ENCODE peak calls at places on chromosomes 13 and 19, in seven cellular contexts. W is brain microvascular endothelial cell, J is neural progenitor cell, S is ascending aorta, D is dorsolateral prefrontal cortex, G is GM12878, Q is body of pancreas. A is an unnamed sample.

GRCh38 chr19:55704494-55705245 is 29.6 kb downstream of the EPN1 start:
- DNase-seq in W (no peak), J (no peak), S (no peak), D (no peak), G (no peak), Q (peak), A (no peak)

GRCh38 chr19:28067882-28068281 is 1145.1 kb downstream of the UQCRFS1 start:
- DNase-seq in W (no peak), J (no peak), S (no peak), D (no peak), G (peak), Q (no peak), A (no peak)

GRCh38 chr19:45440873-45441654 is 17.3 kb upstream of the ERCC1 start:
- DNase-seq in W (no peak), J (peak), S (no peak), D (no peak), G (no peak), Q (no peak), A (peak)

GRCh38 chr13:47110833-47111240 is 214.0 kb upstream of the HTR2A start:
- DNase-seq in W (no peak), J (no peak), S (no peak), D (no peak), G (no peak), Q (no peak), A (no peak)

GRCh38 chr19:58279925-58280316 is 1.2 kb downstream of the ZNF8 start:
- DNase-seq in W (no peak), J (no peak), S (no peak), D (no peak), G (no peak), Q (no peak), A (no peak)

GRCh38 chr13:31045621-31046081 is 113.2 kb downstream of the TEX26 start:
- DNase-seq in W (peak), J (no peak), S (peak), D (no peak), G (peak), Q (peak), A (no peak)

GRCh38 chr19:52748336-52748950 is 13.6 kb upstream of the ZNF611 start:
- DNase-seq in W (no peak), J (peak), S (no peak), D (no peak), G (peak), Q (no peak), A (no peak)

GRCh38 chr19:4922530-4923378 is 13.5 kb downstream of the UHRF1 start:
- DNase-seq in W (no peak), J (no peak), S (no peak), D (no peak), G (no peak), Q (no peak), A (peak)

GRCh38 chr19:35830986-35831385 is 18.3 kb upstream of the PRODH2 start:
- DNase-seq in W (no peak), J (no peak), S (no peak), D (no peak), G (no peak), Q (no peak), A (no peak)

GRCh38 chr19:4889034-4889825 is 13.5 kb downstream of the ARRDC5 start:
- DNase-seq in W (peak), J (no peak), S (no peak), D (no peak), G (no peak), Q (no peak), A (peak)

GRCh38 chr19:1004803-1005664 is 4.8 kb downstream of the GRIN3B start:
- DNase-seq in W (no peak), J (no peak), S (no peak), D (no peak), G (no peak), Q (no peak), A (no peak)

GRCh38 chr13:29909975-29910674 is 59.7 kb upstream of the UBL3 start:
- DNase-seq in W (peak), J (no peak), S (no peak), D (no peak), G (no peak), Q (no peak), A (no peak)

GRCh38 chr13:110411316-110412105 is 104.4 kb downstream of the COL4A2 start:
- DNase-seq in W (no peak), J (no peak), S (no peak), D (no peak), G (no peak), Q (no peak), A (no peak)

GRCh38 chr19:9792191-9793050 is 23.9 kb upstream of the ZNF846 start:
- DNase-seq in W (peak), J (peak), S (peak), D (peak), G (peak), Q (peak), A (peak)

GRCh38 chr19:39970424-39970673 is 616 bp upstream of the PSMC4 start:
- DNase-seq in W (no peak), J (no peak), S (no peak), D (no peak), G (peak), Q (no peak), A (no peak)

GRCh38 chr19:39969266-39969665 is 1.7 kb upstream of the PSMC4 start:
- DNase-seq in W (no peak), J (no peak), S (no peak), D (no peak), G (no peak), Q (no peak), A (no peak)

GRCh38 chr19:39971380-39971841 is 446 bp downstream of the PSMC4 start:
- DNase-seq in W (peak), J (peak), S (no peak), D (peak), G (no peak), Q (peak), A (no peak)

GRCh38 chr19:39969681-39970423 is 1.1 kb upstream of the PSMC4 start:
- DNase-seq in W (no peak), J (no peak), S (no peak), D (no peak), G (no peak), Q (no peak), A (no peak)

DNA sequence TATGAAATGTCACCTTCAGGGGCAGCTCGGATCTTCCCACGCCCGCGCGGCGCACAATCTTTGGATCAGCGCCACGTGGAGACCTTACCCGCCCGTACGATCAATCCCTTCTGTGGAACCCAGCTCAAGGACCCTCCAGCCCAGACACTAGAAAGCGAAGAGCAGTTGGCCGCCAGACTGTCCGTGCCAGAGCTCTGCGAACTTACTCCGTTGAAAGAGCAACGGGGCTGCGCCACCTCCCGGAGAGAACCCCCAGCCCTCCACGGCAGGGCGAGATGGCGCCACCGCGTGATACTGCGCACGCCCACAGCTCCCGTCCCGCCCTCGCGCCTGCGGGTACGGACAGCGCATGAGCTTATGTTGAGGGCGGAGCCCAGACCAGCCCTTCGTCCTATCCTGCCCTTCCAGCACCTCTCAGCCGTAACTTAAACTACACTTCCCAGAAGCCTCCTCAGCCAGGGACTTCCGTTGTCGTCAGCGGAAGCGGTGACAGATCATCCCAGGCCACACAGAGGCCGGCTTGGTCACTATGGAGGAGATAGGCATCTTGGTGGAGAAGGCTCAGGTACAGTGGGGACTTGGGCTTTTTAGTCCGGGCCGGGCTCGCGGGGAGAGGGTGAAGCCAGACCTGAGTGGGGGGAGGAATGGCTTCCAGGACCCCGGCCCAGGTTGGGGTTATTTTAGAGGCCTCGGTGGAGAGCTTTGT is at the start of gene PSMC4:
- DNase-seq in W (peak), J (peak), S (peak), D (peak), G (peak), Q (peak), A (peak)
- H3K27ac ChIP-seq in W (peak), J (no peak), S (peak), D (peak), G (peak), Q (peak), A (peak)

GRCh38 chr19:12162513-12162881 is 399 bp upstream of the ZNF136 start:
- DNase-seq in W (no peak), J (no peak), S (no peak), D (no peak), G (no peak), Q (no peak), A (no peak)
- H3K27ac ChIP-seq in W (no peak), J (no peak), S (peak), D (peak), G (peak), Q (peak), A (no peak)

GRCh38 chr19:47310323-47310722 is 662 bp downstream of the C5AR1 start:
- DNase-seq in W (no peak), J (no peak), S (no peak), D (no peak), G (no peak), Q (no peak), A (no peak)

GRCh38 chr19:47309608-47310007 is at the start of gene C5AR1:
- DNase-seq in W (no peak), J (no peak), S (no peak), D (peak), G (no peak), Q (no peak), A (no peak)

GRCh38 chr19:47305309-47305751 is 4.3 kb upstream of the C5AR1 start:
- DNase-seq in W (peak), J (peak), S (no peak), D (peak), G (peak), Q (peak), A (peak)

GRCh38 chr19:47309038-47309437 is 623 bp upstream of the C5AR1 start:
- DNase-seq in W (no peak), J (no peak), S (no peak), D (no peak), G (no peak), Q (no peak), A (no peak)

GRCh38 chr19:47306303-47306702 is 3.4 kb upstream of the C5AR1 start:
- DNase-seq in W (no peak), J (no peak), S (no peak), D (no peak), G (no peak), Q (no peak), A (no peak)
- H3K27ac ChIP-seq in W (no peak), J (no peak), S (no peak), D (no peak), G (no peak), Q (no peak), A (no peak)

GRCh38 chr13:98528663-98529064 is 48.2 kb downstream of the STK24 start:
- DNase-seq in W (no peak), J (no peak), S (no peak), D (no peak), G (no peak), Q (no peak), A (no peak)

GRCh38 chr13:98529171-98529570 is 47.7 kb downstream of the STK24 start:
- DNase-seq in W (no peak), J (no peak), S (no peak), D (no peak), G (no peak), Q (no peak), A (peak)

GRCh38 chr13:98532254-98532653 is 44.7 kb downstream of the STK24 start:
- DNase-seq in W (no peak), J (no peak), S (no peak), D (no peak), G (no peak), Q (no peak), A (no peak)

GRCh38 chr13:98527526-98527925 is 49.4 kb downstream of the STK24 start:
- DNase-seq in W (no peak), J (no peak), S (no peak), D (no peak), G (no peak), Q (no peak), A (no peak)

GRCh38 chr13:98530236-98530635 is 46.7 kb downstream of the STK24 start:
- DNase-seq in W (no peak), J (no peak), S (no peak), D (no peak), G (no peak), Q (no peak), A (no peak)
- H3K27ac ChIP-seq in W (no peak), J (no peak), S (no peak), D (no peak), G (no peak), Q (no peak), A (peak)

A was measured in WERI-Rb-1.